ENCODE peak calls at places on chromosome 7, in seven cellular contexts. I is uterus, S is esophagus muscularis mucosa, U is esophagus squamous epithelium, R is sigmoid colon, D is left ventricle myocardium inferior, J is neural progenitor cell. O is an unnamed sample.
A peak's percentile ranks its signal among the peaks of the same experiment; 100 is the strongest.

GRCh38 chr7:33048257-33048656 is 14.3 kb downstream of the NT5C3A start:
- DNase-seq in I (no peak), S (no peak), U (no peak), R (no peak), D (no peak), J (no peak), O (no peak)

GRCh38 chr7:16791071-16791470 is 13.7 kb downstream of the AGR2 start:
- DNase-seq in I (no peak), S (no peak), U (no peak), R (no peak), D (no peak), J (no peak), O (no peak)

GRCh38 chr7:1536768-1537630 is 6.5 kb downstream of the MAFK start:
- DNase-seq in I (peak; percentile 97), S (peak; percentile 99), U (no peak), R (peak; percentile 99), D (peak; percentile 96), J (peak; percentile 83), O (peak; percentile 96)

GRCh38 chr7:133358728-133359127 is 105.8 kb downstream of the EXOC4 start:
- DNase-seq in I (no peak), S (no peak), U (no peak), R (no peak), D (no peak), J (no peak), O (no peak)

GRCh38 chr7:142516038-142516501 is 233.2 kb upstream of the PRSS1 start:
- DNase-seq in I (no peak), S (no peak), U (no peak), R (no peak), D (no peak), J (peak; percentile 70), O (no peak)

GRCh38 chr7:71236488-71237179 is 104.7 kb downstream of the GALNT17 start:
- DNase-seq in I (no peak), S (no peak), U (no peak), R (peak; percentile 70), D (no peak), J (no peak), O (no peak)

GRCh38 chr7:28662236-28662635 is 249.9 kb downstream of the CREB5 start:
- DNase-seq in I (no peak), S (no peak), U (no peak), R (no peak), D (no peak), J (no peak), O (no peak)

GRCh38 chr7:94060772-94061171 is 56.6 kb upstream of the BET1 start:
- DNase-seq in I (no peak), S (no peak), U (no peak), R (no peak), D (no peak), J (no peak), O (no peak)

GRCh38 chr7:128913856-128914565 is 3.5 kb upstream of the KCP start:
- DNase-seq in I (no peak), S (no peak), U (no peak), R (peak; percentile 52), D (no peak), J (no peak), O (no peak)

GRCh38 chr7:153193144-153193595 is 433.6 kb downstream of the ACTR3B start:
- DNase-seq in I (peak; percentile 30), S (no peak), U (no peak), R (peak; percentile 67), D (no peak), J (peak; percentile 70), O (peak; percentile 57)

GRCh38 chr7:159140170-159140910 is 4.3 kb downstream of the VIPR2 start:
- DNase-seq in I (peak; percentile 10), S (no peak), U (no peak), R (no peak), D (no peak), J (no peak), O (no peak)

GRCh38 chr7:95298091-95298490 is 26.2 kb downstream of the PON1 start:
- DNase-seq in I (no peak), S (no peak), U (no peak), R (no peak), D (no peak), J (no peak), O (no peak)

GRCh38 chr7:150439926-150440325 is 10.5 kb upstream of the GIMAP8 start:
- DNase-seq in I (no peak), S (no peak), U (no peak), R (no peak), D (no peak), J (no peak), O (no peak)

GRCh38 chr7:152588350-152588749 is 87.6 kb downstream of the XRCC2 start:
- DNase-seq in I (no peak), S (no peak), U (no peak), R (no peak), D (no peak), J (no peak), O (no peak)

GRCh38 chr7:82294865-82295264 is 148.7 kb downstream of the CACNA2D1 start:
- DNase-seq in I (no peak), S (no peak), U (no peak), R (no peak), D (no peak), J (no peak), O (no peak)

GRCh38 chr7:17043012-17043877 is 161.5 kb upstream of the AGR3 start:
- DNase-seq in I (no peak), S (no peak), U (no peak), R (no peak), D (no peak), J (no peak), O (no peak)

GRCh38 chr7:45391618-45392451 is 182.3 kb upstream of the ADCY1 start:
- DNase-seq in I (no peak), S (no peak), U (no peak), R (no peak), D (no peak), J (no peak), O (no peak)

GRCh38 chr7:20329389-20330175 is 1.1 kb upstream of the ITGB8 start:
- DNase-seq in I (peak; percentile 67), S (peak; percentile 93), U (no peak), R (peak; percentile 81), D (peak; percentile 42), J (peak; percentile 82), O (peak; percentile 75)

GRCh38 chr7:83581667-83582435 is 67.1 kb downstream of the SEMA3E start:
- DNase-seq in I (no peak), S (no peak), U (no peak), R (no peak), D (no peak), J (no peak), O (no peak)

GRCh38 chr7:70319057-70319456 is 720.8 kb downstream of the AUTS2 start:
- DNase-seq in I (no peak), S (no peak), U (no peak), R (no peak), D (no peak), J (no peak), O (no peak)

GRCh38 chr7:43869898-43870240 is 552 bp upstream of the MRPS24 start:
- DNase-seq in I (peak; percentile 51), S (no peak), U (no peak), R (peak; percentile 85), D (no peak), J (no peak), O (no peak)

GRCh38 chr7:155879592-155879991 is 67.3 kb upstream of the SHH start:
- DNase-seq in I (no peak), S (no peak), U (no peak), R (peak; percentile 27), D (no peak), J (no peak), O (no peak)

GRCh38 chr7:2483495-2483894 is 7.3 kb upstream of the GRIFIN start:
- DNase-seq in I (no peak), S (no peak), U (no peak), R (no peak), D (no peak), J (no peak), O (no peak)

GRCh38 chr7:43199333-43199732 is 86.9 kb downstream of the HECW1 start:
- DNase-seq in I (no peak), S (no peak), U (no peak), R (no peak), D (no peak), J (no peak), O (no peak)

GRCh38 chr7:50653116-50653854 is 88.1 kb upstream of the DDC start:
- DNase-seq in I (peak; percentile 69), S (no peak), U (no peak), R (peak; percentile 90), D (peak; percentile 70), J (no peak), O (no peak)

GRCh38 chr7:99947608-99948007 is 18.2 kb upstream of the GJC3 start:
- DNase-seq in I (no peak), S (no peak), U (no peak), R (no peak), D (no peak), J (no peak), O (no peak)

GRCh38 chr7:47331179-47331565 is 250.7 kb downstream of the TNS3 start:
- DNase-seq in I (no peak), S (no peak), U (no peak), R (no peak), D (no peak), J (no peak), O (no peak)

GRCh38 chr7:1192171-1192676 is 32.2 kb upstream of the ZFAND2A start:
- DNase-seq in I (no peak), S (no peak), U (no peak), R (no peak), D (no peak), J (no peak), O (no peak)

GRCh38 chr7:139842414-139843210 is 13.5 kb downstream of the TBXAS1 start:
- DNase-seq in I (no peak), S (peak; percentile 82), U (no peak), R (no peak), D (no peak), J (no peak), O (no peak)

GRCh38 chr7:158262284-158263109 is 325.1 kb downstream of the PTPRN2 start:
- DNase-seq in I (no peak), S (no peak), U (no peak), R (no peak), D (no peak), J (no peak), O (no peak)

GRCh38 chr7:127035203-127035849 is 217.4 kb downstream of the GRM8 start:
- DNase-seq in I (no peak), S (no peak), U (no peak), R (no peak), D (no peak), J (no peak), O (no peak)
- H3K27ac ChIP-seq in I (no peak overlapping the region), S (no peak overlapping the region), U (no peak overlapping the region), R (no peak overlapping the region), D (no peak overlapping the region), J (no peak overlapping the region), O (no peak overlapping the region)

GRCh38 chr7:105032553-105033214 is 18.7 kb downstream of the KMT2E start:
- DNase-seq in I (no peak), S (no peak), U (no peak), R (no peak), D (no peak), J (no peak), O (no peak)
- H3K4me1 ChIP-seq in I (peaks cover 4% of the 10 kb centered on the region), S (peaks cover 77% of the 10 kb centered on the region), U (peaks cover 22% of the 10 kb centered on the region), R (no peaks in the 10 kb centered on the region), D (peaks cover 92% of the 10 kb centered on the region), J (peaks cover 4% of the 10 kb centered on the region), O (peaks cover 59% of the 10 kb centered on the region)

GRCh38 chr7:4191046-4191445 is 491.0 kb upstream of the FOXK1 start:
- DNase-seq in I (no peak), S (no peak), U (no peak), R (no peak), D (no peak), J (no peak), O (no peak)
- TF ChIP-seq CTCF in I (no peak), S (no peak), U (no peak), R (no peak), D (no peak), J (no peak), O (no peak)

GRCh38 chr7:31077484-31078362 is 25.6 kb downstream of the ADCYAP1R1 start:
- DNase-seq in I (no peak), S (no peak), U (no peak), R (peak; percentile 63), D (peak; percentile 7), J (no peak), O (peak; percentile 12)
- H3K27ac ChIP-seq in I (no peak overlapping the region), S (no peak overlapping the region), U (no peak overlapping the region), R (no peak overlapping the region), D (no peak overlapping the region), J (no peak overlapping the region), O (no peak overlapping the region)

O was measured in lower lobe of right lung.